ENCODE peak calls at places on chromosome 4, in five cellular contexts. One of them, this sample, is unnamed.

GRCh38 chr4:47647029-47647428 is 162.0 kb downstream of the ATP10D start:
- DNase-seq in Calu3: no peak
- DNase-seq in brain microvascular endothelial cell: no peak
- DNase-seq in neural progenitor cell: no peak
- DNase-seq in heart left ventricle: no peak
- DNase-seq in this sample: no peak

GRCh38 chr4:177190995-177191568 is 118.6 kb upstream of the NEIL3 start:
- DNase-seq in Calu3: no peak
- DNase-seq in brain microvascular endothelial cell: peak
- DNase-seq in neural progenitor cell: no peak
- DNase-seq in heart left ventricle: no peak
- DNase-seq in this sample: no peak

GRCh38 chr4:47390438-47391125 is 72.9 kb downstream of the COMMD8 start:
- DNase-seq in Calu3: no peak
- DNase-seq in brain microvascular endothelial cell: peak
- DNase-seq in neural progenitor cell: no peak
- DNase-seq in heart left ventricle: no peak
- DNase-seq in this sample: no peak

GRCh38 chr4:184695178-184695896 is 38.6 kb downstream of the CENPU start:
- DNase-seq in Calu3: no peak
- DNase-seq in brain microvascular endothelial cell: no peak
- DNase-seq in neural progenitor cell: no peak
- DNase-seq in heart left ventricle: no peak
- DNase-seq in this sample: no peak

GRCh38 chr4:57151481-57151880 is 41.3 kb upstream of the IGFBP7 start:
- DNase-seq in Calu3: no peak
- DNase-seq in brain microvascular endothelial cell: no peak
- DNase-seq in neural progenitor cell: no peak
- DNase-seq in heart left ventricle: no peak
- DNase-seq in this sample: no peak

GRCh38 chr4:73682508-73682907 is 57.9 kb upstream of the CXCL8 start:
- DNase-seq in Calu3: no peak
- DNase-seq in brain microvascular endothelial cell: no peak
- DNase-seq in neural progenitor cell: no peak
- DNase-seq in heart left ventricle: no peak
- DNase-seq in this sample: no peak

GRCh38 chr4:17065821-17066220 is 167.4 kb upstream of the LDB2 start:
- DNase-seq in Calu3: no peak
- DNase-seq in brain microvascular endothelial cell: peak
- DNase-seq in neural progenitor cell: no peak
- DNase-seq in heart left ventricle: no peak
- DNase-seq in this sample: peak

GRCh38 chr4:26256016-26256415 is 64.8 kb upstream of the RBPJ start:
- DNase-seq in Calu3: no peak
- DNase-seq in brain microvascular endothelial cell: no peak
- DNase-seq in neural progenitor cell: no peak
- DNase-seq in heart left ventricle: no peak
- DNase-seq in this sample: no peak

GRCh38 chr4:86356831-86357230 is 3.0 kb downstream of the MAPK10 start:
- DNase-seq in Calu3: no peak
- DNase-seq in brain microvascular endothelial cell: no peak
- DNase-seq in neural progenitor cell: peak
- DNase-seq in heart left ventricle: no peak
- DNase-seq in this sample: no peak

GRCh38 chr4:11469900-11470708 is 41.4 kb upstream of the HS3ST1 start:
- DNase-seq in Calu3: no peak
- DNase-seq in brain microvascular endothelial cell: no peak
- DNase-seq in neural progenitor cell: no peak
- DNase-seq in heart left ventricle: no peak
- DNase-seq in this sample: no peak

GRCh38 chr4:7771056-7771455 is 168.6 kb downstream of the AFAP1 start:
- DNase-seq in Calu3: no peak
- DNase-seq in brain microvascular endothelial cell: no peak
- DNase-seq in neural progenitor cell: no peak
- DNase-seq in heart left ventricle: no peak
- DNase-seq in this sample: no peak

GRCh38 chr4:7769308-7769841 is 170.3 kb downstream of the AFAP1 start:
- DNase-seq in Calu3: no peak
- DNase-seq in brain microvascular endothelial cell: no peak
- DNase-seq in neural progenitor cell: no peak
- DNase-seq in heart left ventricle: no peak
- DNase-seq in this sample: no peak

GRCh38 chr4:7768736-7769135 is 170.9 kb downstream of the AFAP1 start:
- DNase-seq in Calu3: no peak
- DNase-seq in brain microvascular endothelial cell: no peak
- DNase-seq in neural progenitor cell: no peak
- DNase-seq in heart left ventricle: no peak
- DNase-seq in this sample: no peak

GRCh38 chr4:7770675-7771050 is 169.0 kb downstream of the AFAP1 start:
- DNase-seq in Calu3: no peak
- DNase-seq in brain microvascular endothelial cell: no peak
- DNase-seq in neural progenitor cell: no peak
- DNase-seq in heart left ventricle: no peak
- DNase-seq in this sample: no peak

GRCh38 chr4:7769936-7770674 is 169.6 kb downstream of the AFAP1 start:
- DNase-seq in Calu3: peak
- DNase-seq in brain microvascular endothelial cell: no peak
- DNase-seq in neural progenitor cell: peak
- DNase-seq in heart left ventricle: no peak
- DNase-seq in this sample: no peak
- TF ChIP-seq CTCF in Calu3: no peak
- TF ChIP-seq CTCF in brain microvascular endothelial cell: peak
- TF ChIP-seq CTCF in neural progenitor cell: peak
- TF ChIP-seq CTCF in heart left ventricle: peak
- TF ChIP-seq CTCF in this sample: peak

GRCh38 chr4:66182651-66183050 is 512.4 kb upstream of the EPHA5 start:
- DNase-seq in Calu3: no peak
- DNase-seq in brain microvascular endothelial cell: no peak
- DNase-seq in neural progenitor cell: no peak
- DNase-seq in heart left ventricle: no peak
- DNase-seq in this sample: no peak

GRCh38 chr4:66178901-66179300 is 508.6 kb upstream of the EPHA5 start:
- DNase-seq in Calu3: no peak
- DNase-seq in brain microvascular endothelial cell: peak
- DNase-seq in neural progenitor cell: peak
- DNase-seq in heart left ventricle: no peak
- DNase-seq in this sample: no peak
- TF ChIP-seq CTCF in Calu3: no peak
- TF ChIP-seq CTCF in brain microvascular endothelial cell: no peak
- TF ChIP-seq CTCF in neural progenitor cell: no peak
- TF ChIP-seq CTCF in heart left ventricle: no peak
- TF ChIP-seq CTCF in this sample: no peak

DNA sequence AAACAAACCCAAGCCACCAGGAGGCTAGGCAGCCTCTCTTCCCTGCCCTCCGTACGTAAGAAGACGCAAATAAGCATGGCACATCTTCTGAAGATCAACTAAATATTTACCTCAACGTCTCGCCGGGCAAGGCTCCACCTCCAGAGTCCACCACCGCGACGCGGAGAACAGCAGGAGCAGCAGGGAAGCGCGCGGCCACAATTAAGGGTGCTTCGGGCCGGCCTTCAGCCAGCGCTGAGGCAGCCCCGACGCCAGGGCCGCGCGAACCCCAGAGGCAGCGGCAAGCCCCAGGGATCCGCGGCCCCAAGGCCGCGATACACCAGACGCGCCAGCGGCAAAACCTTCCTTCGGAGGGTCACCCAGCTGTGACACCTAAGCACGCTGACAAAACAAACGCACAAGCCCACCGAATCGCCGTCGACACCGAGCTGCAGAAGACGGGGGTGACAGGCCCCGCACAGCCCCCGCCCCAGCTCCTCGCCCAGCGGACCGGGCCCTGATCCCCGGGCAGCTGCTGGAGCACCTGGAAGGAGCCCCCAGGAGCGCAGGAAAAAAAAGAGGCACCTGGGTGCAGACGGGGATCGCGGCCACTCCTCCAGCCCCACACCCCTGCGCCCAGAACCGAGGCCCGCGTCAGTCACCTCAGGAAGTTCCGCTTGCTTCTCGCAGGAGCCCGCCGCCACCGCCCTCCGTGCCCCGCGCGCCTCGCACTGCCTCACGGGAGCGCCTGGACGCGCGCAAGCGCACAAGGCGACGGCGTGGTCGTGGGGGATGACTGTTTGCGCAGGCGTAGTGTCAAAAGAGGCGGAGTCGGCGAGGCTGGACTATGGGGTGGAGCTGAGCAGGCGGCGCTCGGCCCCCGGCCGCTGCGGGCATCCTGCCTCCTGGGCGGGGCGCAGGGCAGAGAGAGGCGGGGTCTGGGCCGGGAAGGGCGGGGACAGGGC is at the start of the genes HAUS3 and POLN:
- DNase-seq in Calu3: peak
- DNase-seq in brain microvascular endothelial cell: peak
- DNase-seq in neural progenitor cell: peak
- DNase-seq in heart left ventricle: peak
- DNase-seq in this sample: peak
- TF ChIP-seq CTCF in Calu3: no peak
- TF ChIP-seq CTCF in brain microvascular endothelial cell: no peak
- TF ChIP-seq CTCF in neural progenitor cell: no peak
- TF ChIP-seq CTCF in heart left ventricle: no peak
- TF ChIP-seq CTCF in this sample: no peak

GRCh38 chr4:38664704-38665401 is 854 bp downstream of the KLF3 start:
- DNase-seq in Calu3: peak
- DNase-seq in brain microvascular endothelial cell: no peak
- DNase-seq in neural progenitor cell: peak
- DNase-seq in heart left ventricle: peak
- DNase-seq in this sample: no peak

GRCh38 chr4:38663801-38664703 is at the start of gene KLF3:
- DNase-seq in Calu3: peak
- DNase-seq in brain microvascular endothelial cell: peak
- DNase-seq in neural progenitor cell: peak
- DNase-seq in heart left ventricle: peak
- DNase-seq in this sample: peak

GRCh38 chr4:38661371-38661770 is 2.6 kb upstream of the KLF3 start:
- DNase-seq in Calu3: no peak
- DNase-seq in brain microvascular endothelial cell: no peak
- DNase-seq in neural progenitor cell: no peak
- DNase-seq in heart left ventricle: no peak
- DNase-seq in this sample: no peak

GRCh38 chr4:38660838-38661237 is 3.2 kb upstream of the KLF3 start:
- DNase-seq in Calu3: no peak
- DNase-seq in brain microvascular endothelial cell: no peak
- DNase-seq in neural progenitor cell: no peak
- DNase-seq in heart left ventricle: no peak
- DNase-seq in this sample: no peak

DNA sequence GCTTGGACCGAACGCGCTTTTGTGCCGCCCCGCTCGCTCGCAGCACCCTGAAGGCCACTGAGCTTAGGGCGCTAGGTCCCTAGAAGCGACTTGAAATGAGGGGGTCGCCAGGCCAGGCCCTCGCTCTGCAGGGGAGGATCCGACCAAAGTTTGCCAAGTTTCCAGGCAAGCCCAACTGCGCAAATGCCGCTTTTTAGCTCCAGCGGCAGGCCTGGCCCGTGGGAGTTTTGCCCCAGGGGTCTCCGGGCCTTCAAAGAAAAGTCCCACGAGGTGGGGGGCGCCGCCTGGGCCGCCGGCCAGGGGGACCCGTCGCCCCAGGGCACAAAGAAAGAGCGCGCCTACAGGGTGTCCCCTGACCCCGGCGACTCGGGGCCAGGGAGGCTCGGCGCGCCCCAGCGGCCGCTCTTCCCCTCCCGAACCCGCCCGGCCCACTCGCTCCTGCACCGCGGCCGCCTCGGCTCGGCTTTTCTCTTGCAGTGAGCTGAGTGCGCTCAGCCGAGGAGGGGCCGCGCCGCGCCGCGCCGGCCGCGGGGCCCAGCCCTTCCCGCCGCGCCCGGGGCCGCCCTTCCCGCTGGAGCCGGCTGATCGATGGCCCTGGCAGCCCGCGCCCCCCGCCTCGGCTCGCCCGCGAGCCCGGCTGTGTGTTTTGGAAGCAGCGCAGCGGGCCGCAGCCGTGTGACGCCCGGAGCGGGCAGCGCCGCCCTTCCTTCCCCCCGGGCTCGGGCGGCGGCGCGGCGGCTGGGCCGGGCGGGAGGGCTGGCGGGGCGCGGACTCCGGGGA is 788 bp upstream of the KLF3 start:
- DNase-seq in Calu3: no peak
- DNase-seq in brain microvascular endothelial cell: no peak
- DNase-seq in neural progenitor cell: peak
- DNase-seq in heart left ventricle: no peak
- DNase-seq in this sample: peak
- TF ChIP-seq CTCF in Calu3: no peak
- TF ChIP-seq CTCF in brain microvascular endothelial cell: no peak
- TF ChIP-seq CTCF in neural progenitor cell: no peak
- TF ChIP-seq CTCF in heart left ventricle: no peak
- TF ChIP-seq CTCF in this sample: no peak

DNA sequence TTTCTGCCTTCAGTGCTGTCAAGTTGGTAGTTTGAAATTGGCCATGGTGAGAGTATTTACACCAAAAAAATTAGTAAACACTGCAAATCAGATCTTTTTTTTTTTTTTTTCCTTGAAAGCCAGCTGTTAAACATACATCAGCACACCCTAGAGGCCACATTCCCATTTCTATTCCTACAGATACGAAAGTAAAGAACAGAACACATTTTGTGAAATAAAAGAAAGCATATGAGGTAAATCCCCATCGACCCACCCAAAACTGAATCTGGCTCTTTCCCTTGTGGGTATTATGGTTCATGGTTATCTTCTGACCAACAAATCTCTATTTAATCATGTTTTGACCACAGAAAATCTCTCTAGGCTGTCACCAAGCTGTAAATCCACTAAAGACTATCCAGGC is 41.8 kb upstream of the AP1AR start:
- DNase-seq in Calu3: no peak
- DNase-seq in brain microvascular endothelial cell: no peak
- DNase-seq in neural progenitor cell: no peak
- DNase-seq in heart left ventricle: no peak
- DNase-seq in this sample: no peak
- TF ChIP-seq CTCF in Calu3: no peak
- TF ChIP-seq CTCF in brain microvascular endothelial cell: peak
- TF ChIP-seq CTCF in neural progenitor cell: peak
- TF ChIP-seq CTCF in heart left ventricle: no peak
- TF ChIP-seq CTCF in this sample: peak

DNA sequence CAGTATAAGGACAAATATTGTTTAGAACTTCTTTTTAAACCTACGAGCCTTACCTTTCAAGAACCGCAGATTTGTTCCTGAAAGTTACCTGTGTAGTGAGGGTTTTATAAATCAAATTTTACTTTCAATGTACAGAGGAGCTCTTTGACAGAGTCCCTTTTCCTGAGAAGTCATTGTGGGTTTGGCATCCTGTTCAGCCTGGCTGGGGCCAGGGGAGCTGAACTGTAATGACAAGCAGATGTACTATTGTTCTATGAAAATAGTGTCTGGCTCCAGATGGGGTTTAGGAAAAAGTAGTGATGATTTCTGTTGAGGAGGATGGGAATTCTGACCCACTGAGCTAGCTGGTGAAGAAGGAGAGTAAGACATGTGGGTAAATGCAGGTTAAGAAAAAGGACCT is 196.2 kb upstream of the PGRMC2 start:
- DNase-seq in Calu3: no peak
- DNase-seq in brain microvascular endothelial cell: no peak
- DNase-seq in neural progenitor cell: no peak
- DNase-seq in heart left ventricle: no peak
- DNase-seq in this sample: no peak
- TF ChIP-seq CTCF in Calu3: no peak
- TF ChIP-seq CTCF in brain microvascular endothelial cell: no peak
- TF ChIP-seq CTCF in neural progenitor cell: no peak
- TF ChIP-seq CTCF in heart left ventricle: no peak
- TF ChIP-seq CTCF in this sample: no peak

GRCh38 chr4:77430847-77431246 is 174.8 kb upstream of the CXCL13 start:
- DNase-seq in Calu3: no peak
- DNase-seq in brain microvascular endothelial cell: no peak
- DNase-seq in neural progenitor cell: peak
- DNase-seq in heart left ventricle: no peak
- DNase-seq in this sample: no peak
- TF ChIP-seq CTCF in Calu3: no peak
- TF ChIP-seq CTCF in brain microvascular endothelial cell: peak
- TF ChIP-seq CTCF in neural progenitor cell: peak
- TF ChIP-seq CTCF in heart left ventricle: no peak
- TF ChIP-seq CTCF in this sample: no peak

GRCh38 chr4:19905006-19905405 is 346.7 kb upstream of the SLIT2 start:
- DNase-seq in Calu3: no peak
- DNase-seq in brain microvascular endothelial cell: no peak
- DNase-seq in neural progenitor cell: no peak
- DNase-seq in heart left ventricle: no peak
- DNase-seq in this sample: no peak
- TF ChIP-seq CTCF in Calu3: no peak
- TF ChIP-seq CTCF in brain microvascular endothelial cell: no peak
- TF ChIP-seq CTCF in neural progenitor cell: no peak
- TF ChIP-seq CTCF in heart left ventricle: no peak
- TF ChIP-seq CTCF in this sample: no peak